ENCODE peak calls at places on chromosomes 13 and 19, in eight cellular contexts. Z, Y, X, K, G, T, F and D are unnamed samples.

GRCh38 chr13:52615817-52616216 is 26.4 kb upstream of the HNRNPA1L2 start:
- DNase-seq in F (no peak), T (no peak), Y (no peak), K (peak; percentile 28), G (no peak), X (no peak), Z (no peak), D (no peak)

GRCh38 chr19:1189419-1189818 is 15.4 kb upstream of the SBNO2 start:
- DNase-seq in G (no peak), Y (no peak), T (peak; percentile 75), F (no peak), K (peak; percentile 6), Z (peak; percentile 37), X (peak; percentile 61), D (peak; percentile 71)

GRCh38 chr13:98349731-98350305 is 172.7 kb upstream of the RNF113B start:
- DNase-seq in Y (no peak), G (no peak), F (no peak), K (no peak), Z (no peak), X (no peak), T (no peak), D (no peak)

GRCh38 chr19:35116085-35116801 is 620 bp downstream of the FXYD3 start:
- DNase-seq in K (no peak), F (no peak), Y (peak; percentile 86), T (no peak), G (no peak), X (no peak), Z (peak; percentile 76), D (no peak)

GRCh38 chr13:79212064-79212619 is 193.9 kb downstream of the RBM26 start:
- DNase-seq in Z (no peak), K (no peak), X (no peak), G (no peak), T (no peak), Y (no peak), F (no peak), D (no peak)

GRCh38 chr13:39123578-39123977 is 85.3 kb downstream of the NHLRC3 start:
- DNase-seq in K (no peak), Z (no peak), Y (no peak), F (no peak), X (no peak), G (no peak), T (no peak), D (no peak)

GRCh38 chr19:9570255-9570654 is 14.0 kb downstream of the ZNF121 start:
- DNase-seq in T (no peak), K (no peak), F (no peak), Z (no peak), G (no peak), Y (no peak), X (no peak), D (no peak)

GRCh38 chr13:113451951-113452421 is 1.3 kb downstream of the ADPRHL1 start:
- DNase-seq in Y (no peak), K (no peak), X (no peak), Z (no peak), F (no peak), G (no peak), T (no peak), D (no peak)

DNA sequence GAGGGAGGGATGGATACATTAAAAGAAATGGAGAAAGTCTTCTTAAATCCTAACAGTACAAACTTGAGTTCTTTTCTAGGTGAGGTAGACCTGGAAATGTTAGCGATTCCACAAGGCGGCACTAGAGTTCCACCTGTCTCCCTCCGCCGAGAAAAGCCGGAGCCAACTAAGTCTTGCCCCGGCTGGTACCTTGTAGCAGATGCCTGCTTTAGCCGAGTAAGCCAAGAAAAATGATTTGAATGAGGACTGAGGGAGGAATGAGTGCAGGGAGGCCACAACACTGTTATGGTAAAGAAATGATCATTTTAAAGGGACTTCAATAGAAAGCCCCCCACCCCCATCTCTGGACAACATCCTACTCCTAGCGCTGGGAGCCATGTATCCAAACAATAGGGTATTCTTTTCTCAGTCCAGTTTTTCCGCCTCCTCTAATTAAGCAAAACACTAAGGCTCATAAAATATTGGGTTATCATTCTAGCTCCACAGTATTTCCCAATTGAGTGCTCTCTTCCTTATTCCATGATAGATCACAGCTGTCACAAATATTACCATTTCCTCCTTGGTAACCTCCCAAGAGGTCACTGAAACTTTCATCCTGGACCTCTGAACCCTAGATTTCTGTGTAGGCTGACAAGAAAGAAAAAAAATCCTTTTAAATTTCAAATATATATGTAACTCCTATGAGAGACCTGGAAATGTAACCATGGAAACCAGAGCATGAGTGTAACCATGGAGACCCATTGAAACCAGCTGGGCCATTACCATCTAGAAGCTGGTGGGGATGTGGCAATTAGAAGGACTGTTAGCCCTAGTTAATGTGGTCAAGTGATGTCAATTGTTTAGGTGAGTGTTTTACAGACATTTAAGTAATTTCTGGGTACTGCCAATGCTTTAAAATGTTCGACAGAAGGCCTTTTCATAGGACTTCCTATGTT is 58.3 kb downstream of the GPALPP1 start:
- DNase-seq in T (peak; percentile 68), K (peak; percentile 59), Y (peak; percentile 81), G (peak; percentile 50), F (peak; percentile 53), Z (peak; percentile 85), X (peak; percentile 48), D (peak; percentile 83)
- H3K4me3 ChIP-seq in T (no peak overlapping the region), K (peak overlapping the region; percentile 50), Y (peak overlapping the region; percentile 46), G (peak overlapping the region; percentile 66), F (peak overlapping the region; percentile 42), Z (peak overlapping the region; percentile 60), X (peak overlapping the region; percentile 38), D (peak overlapping the region; percentile 91)

DNA sequence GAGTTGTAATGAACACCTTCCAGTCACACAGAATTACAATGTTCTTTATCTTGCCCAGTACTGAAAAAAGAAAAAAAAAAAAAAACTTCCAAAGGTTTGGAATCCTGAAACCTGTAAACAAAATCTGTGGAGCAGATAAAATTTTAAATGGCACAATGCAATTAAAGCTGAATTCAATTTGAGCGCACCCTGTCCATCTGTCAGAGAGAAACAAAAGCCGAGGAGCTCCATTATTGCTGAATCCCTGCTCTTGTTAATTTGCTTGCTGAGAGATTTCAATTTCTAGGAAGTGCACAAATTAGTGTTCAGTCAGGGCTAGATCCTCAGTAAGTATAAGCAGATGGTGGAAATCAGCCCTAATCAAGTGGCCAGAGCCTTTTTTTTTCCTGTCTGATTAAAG is 65.2 kb downstream of the DACH1 start:
- DNase-seq in T (no peak), K (no peak), G (no peak), F (no peak), Y (no peak), X (no peak), Z (no peak), D (no peak)
- H3K4me1 ChIP-seq in T (no peaks in the 10 kb centered on the region), K (no peaks in the 10 kb centered on the region), G (no peaks in the 10 kb centered on the region), F (no peaks in the 10 kb centered on the region), Y (no peaks in the 10 kb centered on the region), X (no peaks in the 10 kb centered on the region), Z (no peaks in the 10 kb centered on the region), D (no peaks in the 10 kb centered on the region)

GRCh38 chr13:109758937-109759480 is 27.4 kb downstream of the IRS2 start:
- DNase-seq in K (no peak), X (no peak), G (no peak), Z (no peak), Y (no peak), F (no peak), T (no peak), D (no peak)

GRCh38 chr13:109760372-109760771 is 26.0 kb downstream of the IRS2 start:
- DNase-seq in X (no peak), Y (no peak), T (no peak), Z (no peak), G (no peak), K (no peak), F (no peak), D (no peak)

GRCh38 chr13:109761695-109762094 is 24.7 kb downstream of the IRS2 start:
- DNase-seq in T (no peak), F (no peak), Y (no peak), G (no peak), Z (no peak), X (no peak), K (no peak), D (no peak)

GRCh38 chr13:109760951-109761350 is 25.4 kb downstream of the IRS2 start:
- DNase-seq in Z (no peak), T (no peak), G (no peak), Y (no peak), X (no peak), K (no peak), F (no peak), D (no peak)

DNA sequence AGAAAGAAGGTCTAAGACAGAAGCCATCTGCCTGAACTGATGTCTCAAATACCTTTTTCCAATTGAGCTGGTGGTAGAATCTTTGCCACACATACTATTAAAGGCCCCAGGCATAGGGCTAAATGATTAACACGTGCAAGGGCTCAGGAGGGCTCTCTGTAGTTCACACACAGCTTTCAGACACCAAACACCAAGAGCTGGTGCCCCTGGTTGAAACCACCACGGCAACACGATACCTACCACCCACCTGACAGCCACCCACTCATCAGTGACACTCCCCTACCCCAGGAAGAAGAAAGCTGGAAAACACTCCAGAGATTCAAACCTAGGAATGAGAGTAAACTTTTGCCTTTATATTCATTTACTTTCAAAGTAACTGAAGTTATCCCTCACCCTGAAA is 26.8 kb downstream of the IRS2 start:
- DNase-seq in T (no peak), Z (no peak), F (no peak), Y (no peak), G (no peak), X (no peak), K (no peak), D (no peak)
- H3K9ac ChIP-seq in T (no peak overlapping the region), Z (no peak overlapping the region), F (no peak overlapping the region), Y (no peak overlapping the region), G (no peak overlapping the region), X (no peak overlapping the region), K (no peak overlapping the region), D (no peak overlapping the region)

GRCh38 chr13:50099473-50099872 is 84.2 kb downstream of the KCNRG start:
- DNase-seq in T (no peak), Y (no peak), K (no peak), F (no peak), X (no peak), Z (no peak), G (no peak), D (no peak)

GRCh38 chr13:50098693-50099092 is 83.4 kb downstream of the KCNRG start:
- DNase-seq in Y (no peak), G (no peak), Z (no peak), T (no peak), X (no peak), K (no peak), F (no peak), D (no peak)

GRCh38 chr13:50090211-50090610 is 75.0 kb downstream of the KCNRG start:
- DNase-seq in Z (no peak), K (no peak), G (no peak), T (no peak), F (no peak), X (no peak), Y (no peak), D (no peak)

GRCh38 chr13:50089633-50090032 is 74.4 kb downstream of the KCNRG start:
- DNase-seq in T (no peak), K (no peak), G (no peak), Y (no peak), X (no peak), Z (no peak), F (no peak), D (no peak)

DNA sequence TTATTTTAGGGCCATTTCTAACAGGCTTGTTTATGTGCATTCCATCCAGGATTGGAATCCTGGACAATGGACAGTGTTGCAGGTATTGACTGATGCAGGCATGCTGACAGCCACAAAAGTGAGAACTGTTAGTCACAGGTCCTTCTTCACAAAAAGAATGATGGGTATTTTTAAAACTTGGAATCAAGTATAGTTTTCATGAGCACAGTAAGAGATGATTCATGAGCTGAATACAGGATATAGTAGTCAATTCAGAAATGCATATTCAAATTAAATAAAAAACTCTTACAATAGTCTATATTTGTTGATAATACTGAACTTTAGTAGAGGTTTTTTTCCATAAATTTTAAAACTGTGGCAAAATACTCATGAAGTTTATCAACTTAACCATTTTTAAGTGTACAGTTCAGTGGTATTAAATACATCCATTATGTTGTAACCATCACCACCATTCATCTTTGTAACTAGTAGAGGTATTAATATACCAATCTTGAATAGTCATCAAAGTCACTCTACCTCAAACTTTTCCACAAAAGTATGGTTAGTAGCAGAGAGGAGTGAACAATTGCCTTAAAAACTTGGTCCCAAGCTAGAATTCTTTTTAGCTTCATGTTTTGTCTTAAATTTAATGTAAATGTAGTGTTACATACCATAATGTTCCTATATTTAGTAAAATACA is 79.5 kb downstream of the KCNRG start:
- DNase-seq in F (no peak), G (peak; percentile 39), X (no peak), T (no peak), K (no peak), Y (no peak), Z (peak; percentile 50), D (no peak)
- H3K4me3 ChIP-seq in F (no peak overlapping the region), G (no peak overlapping the region), X (no peak overlapping the region), T (no peak overlapping the region), K (no peak overlapping the region), Y (no peak overlapping the region), Z (no peak overlapping the region), D (no peak overlapping the region)